ENCODE peak calls at places on chromosomes 5 and 9, in ten cellular contexts. Q, F, J, D, K, V, Y, B, C and E are unnamed samples.

GRCh38 chr5:79430196-79430595 is 83.7 kb downstream of the HOMER1 start:
- DNase-seq in Q (no peak), F (no peak), J (no peak), D (no peak), K (no peak), V (no peak), Y (no peak), B (no peak), C (no peak), E (no peak)

GRCh38 chr9:125949247-125949646 is 202.1 kb downstream of the PBX3 start:
- DNase-seq in Q (no peak), F (no peak), J (peak), D (no peak), K (no peak), V (peak), Y (no peak), B (no peak), C (no peak), E (no peak)

GRCh38 chr9:125189011-125189360 is 617 bp downstream of the PPP6C start:
- DNase-seq in Q (peak), F (peak), J (peak), D (no peak), K (peak), V (no peak), Y (peak), B (no peak), C (peak), E (no peak)

GRCh38 chr9:120538339-120538738 is 41.6 kb downstream of the CDK5RAP2 start:
- DNase-seq in Q (no peak), F (no peak), J (peak), D (no peak), K (no peak), V (no peak), Y (peak), B (no peak), C (no peak), E (no peak)

GRCh38 chr5:97363577-97363976 is 180.5 kb upstream of the RIOK2 start:
- DNase-seq in Q (no peak), F (no peak), J (no peak), D (no peak), K (no peak), V (no peak), Y (no peak), B (no peak), C (no peak), E (no peak)

GRCh38 chr9:79224672-79225433 is 346.9 kb upstream of the TLE4 start:
- DNase-seq in Q (no peak), F (peak), J (peak), D (no peak), K (no peak), V (peak), Y (no peak), B (no peak), C (no peak), E (no peak)

GRCh38 chr9:21549251-21549765 is 67.2 kb upstream of the IFNE start:
- DNase-seq in Q (no peak), F (no peak), J (peak), D (no peak), K (no peak), V (peak), Y (no peak), B (no peak), C (no peak), E (no peak)

GRCh38 chr9:113675475-113675941 is 200.6 kb upstream of the ZNF618 start:
- DNase-seq in Q (no peak), F (no peak), J (peak), D (peak), K (no peak), V (peak), Y (peak), B (no peak), C (peak), E (no peak)

GRCh38 chr9:36878986-36879982 is 154.8 kb downstream of the PAX5 start:
- DNase-seq in Q (no peak), F (no peak), J (no peak), D (no peak), K (no peak), V (no peak), Y (no peak), B (no peak), C (peak), E (no peak)

GRCh38 chr5:131999991-132000490 is 11.4 kb downstream of the ACSL6 start:
- DNase-seq in Q (no peak), F (no peak), J (no peak), D (no peak), K (no peak), V (no peak), Y (no peak), B (no peak), C (no peak), E (no peak)

GRCh38 chr9:135506327-135507103 is 6.0 kb downstream of the MRPS2 start:
- DNase-seq in Q (no peak), F (no peak), J (no peak), D (no peak), K (no peak), V (no peak), Y (peak), B (no peak), C (no peak), E (peak)

GRCh38 chr9:27181381-27181780 is 72.4 kb downstream of the TEK start:
- DNase-seq in Q (no peak), F (no peak), J (peak), D (no peak), K (no peak), V (peak), Y (no peak), B (no peak), C (no peak), E (no peak)

GRCh38 chr5:40652441-40653220 is 27.1 kb upstream of the PTGER4 start:
- DNase-seq in Q (no peak), F (no peak), J (no peak), D (no peak), K (peak), V (no peak), Y (no peak), B (no peak), C (no peak), E (no peak)

GRCh38 chr9:6605202-6605601 is 40.3 kb downstream of the GLDC start:
- DNase-seq in Q (no peak), F (no peak), J (no peak), D (no peak), K (peak), V (no peak), Y (no peak), B (no peak), C (no peak), E (no peak)

GRCh38 chr5:154727361-154727760 is 27.8 kb upstream of the LARP1 start:
- DNase-seq in Q (no peak), F (no peak), J (no peak), D (no peak), K (no peak), V (no peak), Y (no peak), B (no peak), C (no peak), E (no peak)

GRCh38 chr9:92359380-92360007 is 33.7 kb downstream of the CENPP start:
- DNase-seq in Q (no peak), F (peak), J (no peak), D (no peak), K (no peak), V (no peak), Y (no peak), B (no peak), C (no peak), E (no peak)

GRCh38 chr5:169753795-169754194 is 116.7 kb downstream of the DOCK2 start:
- DNase-seq in Q (no peak), F (no peak), J (no peak), D (no peak), K (no peak), V (peak), Y (no peak), B (no peak), C (no peak), E (no peak)

GRCh38 chr9:9061599-9061998 is 1262.0 kb upstream of the DMAC1 start:
- DNase-seq in Q (no peak), F (no peak), J (no peak), D (no peak), K (no peak), V (no peak), Y (no peak), B (no peak), C (no peak), E (no peak)

GRCh38 chr9:114592356-114592755 is 4.8 kb downstream of the ATP6V1G1 start:
- DNase-seq in Q (peak), F (no peak), J (no peak), D (no peak), K (peak), V (peak), Y (peak), B (no peak), C (no peak), E (no peak)

GRCh38 chr5:135221187-135221473 is 177.9 kb downstream of the MACROH2A1 start:
- DNase-seq in Q (no peak), F (no peak), J (no peak), D (no peak), K (no peak), V (no peak), Y (no peak), B (no peak), C (no peak), E (no peak)

GRCh38 chr5:80184235-80185023 is 71.4 kb downstream of the SERINC5 start:
- DNase-seq in Q (no peak), F (peak), J (peak), D (no peak), K (no peak), V (no peak), Y (no peak), B (peak), C (no peak), E (no peak)

GRCh38 chr5:89498699-89499098 is 615.7 kb upstream of the MEF2C start:
- DNase-seq in Q (no peak), F (no peak), J (no peak), D (no peak), K (no peak), V (no peak), Y (no peak), B (no peak), C (no peak), E (no peak)

GRCh38 chr9:72977670-72978069 is 24.8 kb upstream of the ALDH1A1 start:
- DNase-seq in Q (no peak), F (no peak), J (peak), D (no peak), K (no peak), V (no peak), Y (no peak), B (no peak), C (no peak), E (no peak)

GRCh38 chr5:122458278-122458872 is 146.3 kb downstream of the SNCAIP start:
- DNase-seq in Q (no peak), F (peak), J (peak), D (no peak), K (peak), V (peak), Y (no peak), B (no peak), C (no peak), E (no peak)

GRCh38 chr5:39218482-39219381 is 631 bp downstream of the FYB1 start:
- DNase-seq in Q (no peak), F (no peak), J (no peak), D (peak), K (no peak), V (peak), Y (no peak), B (no peak), C (no peak), E (no peak)

GRCh38 chr5:124602925-124603650 is 143.4 kb downstream of the ZNF608 start:
- DNase-seq in Q (no peak), F (no peak), J (no peak), D (no peak), K (no peak), V (no peak), Y (no peak), B (no peak), C (no peak), E (no peak)

GRCh38 chr5:178425621-178426068 is 164.5 kb downstream of the COL23A1 start:
- DNase-seq in Q (no peak), F (no peak), J (no peak), D (no peak), K (no peak), V (no peak), Y (no peak), B (no peak), C (no peak), E (no peak)

GRCh38 chr9:137055385-137056364 is 1.8 kb upstream of the ENTPD2 start:
- DNase-seq in Q (no peak), F (peak), J (peak), D (peak), K (no peak), V (peak), Y (peak), B (peak), C (peak), E (no peak)

GRCh38 chr5:170006016-170006415 is 25.7 kb upstream of the INSYN2B start:
- DNase-seq in Q (no peak), F (no peak), J (no peak), D (no peak), K (no peak), V (no peak), Y (no peak), B (no peak), C (no peak), E (no peak)

GRCh38 chr5:173851595-173852248 is 36.4 kb upstream of the CPEB4 start:
- DNase-seq in Q (no peak), F (no peak), J (no peak), D (peak), K (no peak), V (no peak), Y (no peak), B (no peak), C (no peak), E (no peak)
- TF ChIP-seq CTCF in Q (no peak), F (no peak), J (no peak), D (no peak), K (no peak), V (no peak), Y (no peak), B (no peak), C (no peak), E (no peak)

GRCh38 chr5:55177078-55177477 is 4.1 kb upstream of the CDC20B start:
- DNase-seq in Q (no peak), F (no peak), J (no peak), D (no peak), K (no peak), V (no peak), Y (no peak), B (no peak), C (no peak), E (no peak)

GRCh38 chr5:55172937-55173695 is at the start of gene CDC20B:
- DNase-seq in Q (peak), F (peak), J (peak), D (peak), K (peak), V (peak), Y (peak), B (no peak), C (peak), E (peak)

GRCh38 chr5:55175781-55176175 is 2.8 kb upstream of the CDC20B start:
- DNase-seq in Q (no peak), F (no peak), J (no peak), D (no peak), K (no peak), V (no peak), Y (no peak), B (no peak), C (no peak), E (no peak)

GRCh38 chr5:55173696-55174101 is 722 bp upstream of the CDC20B start:
- DNase-seq in Q (no peak), F (no peak), J (no peak), D (no peak), K (no peak), V (no peak), Y (no peak), B (no peak), C (no peak), E (no peak)

DNA sequence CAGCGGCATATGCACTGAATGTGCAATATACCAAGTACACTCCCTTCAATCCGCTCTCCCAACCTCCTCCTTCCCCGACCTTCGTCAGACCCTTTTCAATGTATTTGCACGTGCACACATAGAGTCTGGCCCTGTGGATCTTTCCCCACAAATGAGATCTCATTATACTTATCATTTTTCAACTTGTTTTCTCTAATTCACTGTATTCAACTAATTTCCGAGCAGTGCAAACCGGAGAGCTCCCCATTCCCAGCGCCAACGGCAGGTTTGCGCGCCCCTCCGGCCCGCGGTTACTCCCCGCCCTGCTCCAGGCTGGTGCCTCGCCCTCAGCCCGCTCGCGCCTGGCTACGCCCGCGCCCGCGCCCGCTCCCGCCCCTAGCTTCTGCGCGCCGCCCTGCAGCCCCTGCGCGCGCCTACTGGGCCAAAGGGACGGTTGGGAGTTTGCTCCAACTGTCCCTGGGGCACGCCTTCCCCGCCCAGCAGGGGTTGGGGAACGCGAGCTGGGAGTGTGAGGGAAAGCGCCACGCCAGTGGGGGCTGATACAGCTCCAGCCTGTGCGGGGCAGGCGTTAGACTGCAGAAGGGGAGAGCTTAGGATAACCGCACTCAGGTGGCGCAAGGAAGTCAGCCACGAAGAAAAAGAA is 3.3 kb upstream of the CDC20B start:
- DNase-seq in Q (peak), F (peak), J (peak), D (no peak), K (no peak), V (no peak), Y (no peak), B (peak), C (peak), E (peak)
- TF ChIP-seq CTCF in Q (no peak), F (peak), J (peak), D (peak), K (no peak), V (no peak), Y (no peak), B (no peak), C (peak), E (peak)

GRCh38 chr9:89592963-89593775 is 11.6 kb upstream of the GADD45G start:
- DNase-seq in Q (no peak), F (peak), J (peak), D (no peak), K (no peak), V (no peak), Y (no peak), B (peak), C (no peak), E (peak)
- TF ChIP-seq CTCF in Q (no peak), F (peak), J (no peak), D (no peak), K (no peak), V (no peak), Y (no peak), B (no peak), C (no peak), E (peak)

GRCh38 chr5:105752801-105753200 is 1917.9 kb downstream of the EFNA5 start:
- DNase-seq in Q (no peak), F (no peak), J (peak), D (no peak), K (no peak), V (no peak), Y (no peak), B (no peak), C (no peak), E (no peak)
- TF ChIP-seq CTCF in Q (no peak), F (no peak), J (no peak), D (no peak), K (no peak), V (no peak), Y (no peak), B (no peak), C (no peak), E (no peak)

GRCh38 chr9:16729656-16730055 is 140.8 kb downstream of the BNC2 start:
- DNase-seq in Q (no peak), F (no peak), J (no peak), D (no peak), K (no peak), V (no peak), Y (no peak), B (no peak), C (no peak), E (no peak)
- TF ChIP-seq CTCF in Q (no peak), F (no peak), J (no peak), D (no peak), K (no peak), V (no peak), Y (no peak), B (no peak), C (no peak), E (no peak)

DNA sequence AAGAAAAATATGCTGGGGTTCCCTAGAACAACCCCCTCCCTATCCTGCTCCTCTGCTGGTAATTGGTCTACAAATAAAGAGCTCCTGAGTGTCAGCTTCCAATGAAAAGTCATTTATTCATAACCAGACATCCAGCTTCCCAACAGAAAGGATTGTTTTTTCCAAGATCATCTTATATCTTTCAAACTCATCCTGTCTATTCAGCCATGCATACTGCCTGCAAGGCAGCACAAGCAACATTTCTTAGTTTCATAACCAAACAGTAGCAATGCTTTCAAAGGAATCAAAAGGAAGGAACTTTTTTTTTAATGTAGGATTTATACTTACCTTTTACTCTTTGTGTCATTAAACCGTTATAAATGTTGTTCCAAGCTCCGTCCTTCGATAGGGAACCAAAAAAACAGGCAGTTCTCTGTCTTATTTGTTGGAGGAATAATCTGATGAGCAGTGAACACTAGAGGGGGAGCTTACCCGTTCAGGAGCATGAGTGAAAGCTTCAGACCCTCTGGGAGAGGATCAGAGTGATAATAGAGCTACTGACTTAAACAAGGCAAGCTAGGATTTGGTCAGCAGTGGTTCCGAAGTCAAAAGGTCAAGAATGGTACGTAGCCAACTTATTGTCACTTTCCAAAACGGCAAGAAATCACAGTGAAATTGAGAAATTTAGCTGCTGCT is 893.1 kb downstream of the NR2F1-AS1 start:
- DNase-seq in Q (no peak), F (peak), J (peak), D (no peak), K (no peak), V (peak), Y (no peak), B (no peak), C (no peak), E (peak)
- TF ChIP-seq CTCF in Q (no peak), F (peak), J (no peak), D (peak), K (no peak), V (peak), Y (no peak), B (peak), C (no peak), E (peak)

DNA sequence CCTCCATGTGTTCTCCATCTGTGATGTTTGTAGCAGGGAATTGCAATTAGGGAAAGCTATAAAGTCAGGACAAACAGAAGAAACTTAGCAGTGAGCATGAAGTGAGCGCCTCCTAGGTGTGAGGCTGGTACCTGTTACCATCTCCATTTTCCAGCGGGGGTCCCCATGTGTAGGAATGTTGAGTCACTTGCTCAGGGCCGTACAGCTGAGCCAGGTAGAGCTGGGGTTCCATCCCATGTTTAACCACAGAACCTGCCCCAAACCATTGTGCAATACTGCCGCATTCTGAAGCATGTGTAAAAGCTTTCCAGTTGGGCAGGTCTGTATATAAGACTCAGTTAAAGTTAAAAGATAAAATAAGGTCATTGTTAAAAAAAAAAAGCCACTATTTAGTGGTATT is 62.7 kb downstream of the NDFIP1 start:
- DNase-seq in Q (no peak), F (no peak), J (peak), D (no peak), K (no peak), V (no peak), Y (no peak), B (peak), C (no peak), E (no peak)
- TF ChIP-seq CTCF in Q (no peak), F (no peak), J (peak), D (no peak), K (peak), V (no peak), Y (no peak), B (no peak), C (no peak), E (peak)